ENCODE peak calls at places on chromosomes 13 and 19, in four cellular contexts. B is cardiac muscle cell, Q is ovary, W is thoracic aorta. Z is an unnamed sample. For H3K4me1, the result is how much of the 10 kb centered on the place peaks cover.

GRCh38 chr13:60152114-60152513 is 11.6 kb downstream of the DIAPH3 start:
- DNase-seq in B (no peak), Q (no peak), W (no peak), Z (no peak)

GRCh38 chr19:43524922-43525835 is 1.8 kb downstream of the ETHE1 start:
- DNase-seq in B (peak), Q (peak), W (peak), Z (peak)

GRCh38 chr13:51614350-51614786 is 30.1 kb downstream of the WDFY2 start:
- DNase-seq in B (no peak), Q (no peak), W (no peak), Z (no peak)

GRCh38 chr19:50492303-50493052 is 15.8 kb upstream of the GARIN5A start:
- DNase-seq in B (peak), Q (no peak), W (no peak), Z (no peak)

GRCh38 chr19:7779631-7780486 is 16.8 kb downstream of the CLEC4M start:
- DNase-seq in B (no peak), Q (no peak), W (no peak), Z (no peak)

GRCh38 chr13:92097337-92097903 is 699.0 kb downstream of the GPC5 start:
- DNase-seq in B (no peak), Q (no peak), W (no peak), Z (no peak)

GRCh38 chr19:14519245-14519859 is 1.2 kb upstream of the DNAJB1 start:
- DNase-seq in B (no peak), Q (peak), W (no peak), Z (no peak)

GRCh38 chr13:30880151-30880551 is 25.9 kb upstream of the MEDAG start:
- DNase-seq in B (no peak), Q (no peak), W (no peak), Z (no peak)

GRCh38 chr13:37995052-37995451 is 125.5 kb upstream of the TRPC4 start:
- DNase-seq in B (no peak), Q (no peak), W (no peak), Z (no peak)

GRCh38 chr19:9986787-9987281 is 23.5 kb downstream of the COL5A3 start:
- DNase-seq in B (no peak), Q (peak), W (peak), Z (no peak)

GRCh38 chr13:50081106-50081898 is 66.1 kb downstream of the KCNRG start:
- DNase-seq in B (peak), Q (peak), W (no peak), Z (peak)

GRCh38 chr19:36256853-36257511 is 42.1 kb downstream of the ZNF146 start:
- DNase-seq in B (no peak), Q (no peak), W (no peak), Z (no peak)

GRCh38 chr13:98155475-98156111 is 12.7 kb downstream of the FARP1 start:
- DNase-seq in B (no peak), Q (no peak), W (no peak), Z (no peak)

GRCh38 chr13:63351081-63351480 is 1935.4 kb upstream of the PCDH20 start:
- DNase-seq in B (no peak), Q (no peak), W (no peak), Z (no peak)

GRCh38 chr19:46180701-46181385 is 32.8 kb downstream of the IGFL2 start:
- DNase-seq in B (no peak), Q (no peak), W (no peak), Z (no peak)

GRCh38 chr19:11581740-11582139 is 4.3 kb upstream of the ACP5 start:
- DNase-seq in B (no peak), Q (no peak), W (no peak), Z (no peak)

GRCh38 chr19:50008532-50008931 is 16.6 kb downstream of the VRK3 start:
- DNase-seq in B (peak), Q (no peak), W (no peak), Z (no peak)

GRCh38 chr13:62483774-62484173 is 1068.1 kb upstream of the PCDH20 start:
- DNase-seq in B (no peak), Q (no peak), W (no peak), Z (no peak)

GRCh38 chr13:50340566-50341287 is 325.5 kb downstream of the KCNRG start:
- DNase-seq in B (peak), Q (no peak), W (no peak), Z (no peak)

GRCh38 chr13:85283408-85283807 is 515.8 kb downstream of the SLITRK6 start:
- DNase-seq in B (peak), Q (no peak), W (no peak), Z (no peak)

GRCh38 chr19:46976845-46977320 is 42.8 kb upstream of the NPAS1 start:
- DNase-seq in B (peak), Q (no peak), W (no peak), Z (no peak)

GRCh38 chr13:94239135-94239534 is 240.3 kb downstream of the DCT start:
- DNase-seq in B (no peak), Q (no peak), W (no peak), Z (no peak)

GRCh38 chr19:18340990-18341868 is 831 bp downstream of the PGPEP1 start:
- DNase-seq in B (peak), Q (peak), W (no peak), Z (peak)

GRCh38 chr19:10219678-10220077 is 11.5 kb downstream of the S1PR2 start:
- DNase-seq in B (no peak), Q (no peak), W (no peak), Z (no peak)

GRCh38 chr13:45809810-45810394 is 41.7 kb downstream of the SIAH3 start:
- DNase-seq in B (no peak), Q (no peak), W (no peak), Z (no peak)

GRCh38 chr19:11420429-11420893 is 1.3 kb upstream of the RGL3 start:
- DNase-seq in B (peak), Q (peak), W (no peak), Z (no peak)

GRCh38 chr19:3557461-3558248 is at the start of gene MFSD12:
- DNase-seq in B (peak), Q (peak), W (peak), Z (peak)

GRCh38 chr19:3556978-3557460 is 367 bp downstream of the MFSD12 start:
- DNase-seq in B (peak), Q (peak), W (no peak), Z (peak)

GRCh38 chr19:3554254-3555083 is 2.9 kb downstream of the MFSD12 start:
- DNase-seq in B (no peak), Q (no peak), W (no peak), Z (peak)

GRCh38 chr19:3555653-3556422 is 1.5 kb downstream of the MFSD12 start:
- DNase-seq in B (no peak), Q (no peak), W (no peak), Z (no peak)

GRCh38 chr19:3556423-3556977 is 886 bp downstream of the MFSD12 start:
- DNase-seq in B (no peak), Q (no peak), W (no peak), Z (no peak)
- H3K4me1 ChIP-seq in B (under half), Q (under half), W (under half), Z (under half)

GRCh38 chr13:44224433-44225149 is 149.0 kb upstream of the SERP2 start:
- DNase-seq in B (no peak), Q (peak), W (no peak), Z (no peak)
- H3K27ac ChIP-seq in B (no peak), Q (peak), W (peak), Z (peak)

GRCh38 chr13:24213932-24214331 is 53.4 kb downstream of the SPATA13 start:
- DNase-seq in B (no peak), Q (no peak), W (no peak), Z (no peak)

GRCh38 chr13:24214528-24214927 is 54.0 kb downstream of the SPATA13 start:
- DNase-seq in B (no peak), Q (no peak), W (no peak), Z (no peak)

GRCh38 chr13:24215007-24215633 is 54.6 kb downstream of the SPATA13 start:
- DNase-seq in B (no peak), Q (no peak), W (no peak), Z (no peak)

GRCh38 chr13:24212254-24212653 is 51.7 kb downstream of the SPATA13 start:
- DNase-seq in B (no peak), Q (no peak), W (no peak), Z (no peak)

GRCh38 chr13:24212674-24213073 is 52.2 kb downstream of the SPATA13 start:
- DNase-seq in B (no peak), Q (no peak), W (no peak), Z (no peak)
- H3K4me1 ChIP-seq in B (under half), Q (under half), W (under half), Z (under half)

GRCh38 chr13:99725644-99726043 is 224.4 kb downstream of the TM9SF2 start:
- DNase-seq in B (no peak), Q (no peak), W (no peak), Z (no peak)

GRCh38 chr13:99722419-99722818 is 221.1 kb downstream of the TM9SF2 start:
- DNase-seq in B (no peak), Q (no peak), W (no peak), Z (no peak)

GRCh38 chr13:99722931-99723330 is 221.7 kb downstream of the TM9SF2 start:
- DNase-seq in B (no peak), Q (no peak), W (no peak), Z (no peak)

GRCh38 chr13:99724633-99725517 is 223.6 kb downstream of the TM9SF2 start:
- DNase-seq in B (no peak), Q (no peak), W (no peak), Z (no peak)

GRCh38 chr13:99723847-99724246 is 222.6 kb downstream of the TM9SF2 start:
- DNase-seq in B (no peak), Q (no peak), W (no peak), Z (no peak)
- H3K27ac ChIP-seq in B (no peak), Q (no peak), W (no peak), Z (no peak)

DNA sequence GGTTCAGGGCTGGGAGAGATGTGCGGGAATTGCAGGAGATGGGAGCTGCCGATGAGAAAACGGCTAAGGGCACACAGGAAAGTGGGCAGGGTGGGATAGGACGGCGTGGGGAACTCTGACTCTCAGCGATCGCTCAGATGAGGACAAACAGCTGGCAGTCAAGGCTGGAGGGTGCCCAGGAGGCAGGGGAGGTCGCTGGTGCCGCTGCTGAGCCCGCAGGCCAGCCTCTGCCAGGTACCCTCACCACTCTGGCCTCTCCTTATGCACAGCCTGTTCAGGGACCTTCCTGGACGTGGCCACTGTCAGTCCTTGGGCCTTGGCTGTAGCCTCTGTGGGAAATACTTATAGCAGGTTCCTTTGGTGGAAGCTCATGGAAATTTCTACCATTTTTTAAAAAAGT is 308.6 kb downstream of the TEX29 start:
- DNase-seq in B (no peak), Q (no peak), W (no peak), Z (no peak)
- H3K4me1 ChIP-seq in B (under half), Q (under half), W (under half), Z (under half)

DNA sequence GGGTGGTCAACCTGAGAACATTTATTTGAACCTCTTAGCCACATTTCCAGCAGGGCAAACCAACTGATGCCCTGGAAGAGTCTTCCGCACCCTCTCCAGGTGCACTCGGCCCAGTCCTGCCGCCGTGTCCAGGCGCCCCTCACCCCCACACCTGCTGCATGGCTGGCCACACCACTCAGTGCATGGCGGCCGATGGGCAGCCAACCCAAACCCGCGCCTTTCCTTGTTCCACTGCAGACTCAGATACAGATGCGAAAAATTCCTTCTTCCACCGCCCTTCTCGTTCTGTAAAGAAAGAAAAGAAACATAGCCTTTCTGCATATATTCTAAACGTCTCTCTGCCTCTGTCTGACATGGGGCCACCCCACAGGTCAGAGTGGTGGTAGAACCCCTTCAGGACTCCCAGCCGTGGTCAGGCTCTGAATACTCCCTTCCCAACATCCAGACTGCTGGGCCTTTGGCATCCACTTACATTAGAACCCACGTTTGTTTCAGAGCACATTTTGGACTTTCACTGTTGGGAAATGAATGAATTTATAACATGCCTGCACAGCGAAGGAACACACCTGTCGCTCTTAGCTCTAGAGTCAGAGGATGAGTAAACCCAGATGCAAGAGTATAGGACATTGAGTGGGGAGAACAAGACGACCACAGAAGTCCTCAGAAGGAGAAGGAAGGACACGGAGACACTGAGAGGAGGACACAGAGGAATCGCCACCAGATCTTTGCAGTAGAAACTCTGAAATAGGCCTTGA is 31.1 kb downstream of the SHISA2 start:
- DNase-seq in B (no peak), Q (no peak), W (no peak), Z (no peak)
- H3K27ac ChIP-seq in B (no peak), Q (no peak), W (no peak), Z (no peak)

GRCh38 chr19:48874309-48875135 is 2.3 kb downstream of the PPP1R15A start:
- DNase-seq in B (no peak), Q (peak), W (no peak), Z (peak)
- H3K4me1 ChIP-seq in B (under half), Q (under half), W (under half), Z (under half)

DNA sequence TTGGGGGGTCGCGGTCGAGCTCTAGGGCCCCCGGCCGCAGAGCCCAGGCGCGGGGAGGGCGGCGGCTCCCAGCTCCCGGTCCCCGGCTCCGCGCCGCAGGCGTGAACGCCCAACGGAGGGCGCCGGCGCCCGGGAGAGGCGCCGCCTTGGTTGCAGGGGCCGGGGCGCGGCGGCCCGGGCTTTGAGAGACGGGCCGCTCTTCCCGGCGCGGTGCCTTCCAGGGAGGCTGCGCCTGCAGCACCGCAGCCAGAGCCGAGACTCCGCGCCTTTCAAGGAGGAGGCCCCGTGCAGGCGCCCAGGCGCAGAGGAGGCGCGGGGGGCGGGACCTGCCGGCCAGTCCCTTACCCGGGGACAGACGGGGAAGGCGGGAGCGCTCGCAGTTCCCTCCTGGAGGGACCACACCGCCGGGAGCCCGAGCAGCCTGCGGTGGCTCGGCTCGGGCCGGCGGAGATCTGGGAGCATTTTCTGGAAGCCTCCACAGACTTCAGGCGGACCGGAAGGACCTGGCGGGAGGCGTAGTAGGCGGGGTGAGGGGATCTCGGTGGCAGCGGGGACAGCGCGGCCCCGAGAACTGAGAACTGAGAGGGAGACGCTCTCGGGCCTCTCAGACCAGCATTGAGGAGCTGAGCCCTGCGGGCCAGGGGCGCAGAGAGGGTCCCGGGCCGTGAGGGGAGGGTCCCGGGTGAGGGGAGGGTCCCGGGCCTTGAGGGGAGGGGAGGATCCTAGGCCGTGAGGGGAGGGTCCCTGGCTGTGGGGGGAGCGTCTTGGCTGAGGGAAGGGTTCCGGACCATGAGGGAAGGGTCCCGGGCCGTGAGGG is 25.5 kb upstream of the MCF2L start:
- DNase-seq in B (peak), Q (peak), W (no peak), Z (no peak)
- H3K27ac ChIP-seq in B (no peak), Q (no peak), W (no peak), Z (no peak)

DNA sequence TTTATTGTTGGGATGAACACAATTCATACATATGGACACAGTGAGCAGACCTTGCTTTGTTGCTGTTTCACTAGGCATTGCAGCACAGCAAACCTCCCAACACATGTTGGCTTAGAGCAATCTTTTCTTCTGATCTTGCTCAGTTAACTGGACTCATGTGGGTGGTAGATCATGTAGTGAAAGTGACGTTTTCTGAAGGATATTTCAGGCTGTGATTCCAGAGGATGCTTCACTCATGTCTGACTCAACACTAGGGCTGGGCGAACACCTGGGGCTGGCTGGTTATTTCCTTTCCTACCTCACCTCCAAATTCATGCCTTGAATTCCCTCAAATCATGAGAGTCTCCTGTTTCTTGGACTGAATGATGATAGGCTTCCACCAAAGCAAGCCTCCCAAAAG is 14.3 kb upstream of the LGALS13 start:
- DNase-seq in B (no peak), Q (no peak), W (no peak), Z (no peak)
- H3K4me1 ChIP-seq in B (under half), Q (under half), W (under half), Z (under half)

Z was measured in Peyer's patch.